ENCODE peak calls at places on chromosome 19, in six cellular contexts. Q is pancreas, D is brain microvascular endothelial cell, P is fibroblast of lung, X is nephron progenitor cell, N is sigmoid colon. T is an unnamed sample.

GRCh38 chr19:57280913-57281425 is 684 bp downstream of the ZNF460 start:
- DNase-seq in Q (peak; percentile 22), D (no peak), P (peak; percentile 9), X (no peak), N (no peak), T (no peak)

GRCh38 chr19:45780448-45781281 is 1.6 kb downstream of the DMPK start:
- DNase-seq in Q (peak; percentile 57), D (no peak), P (no peak), X (no peak), N (peak; percentile 71), T (no peak)

GRCh38 chr19:43625918-43626579 is 6.6 kb upstream of the ZNF428 start:
- DNase-seq in Q (peak; percentile 29), D (no peak), P (peak; percentile 19), X (no peak), N (no peak), T (no peak)

GRCh38 chr19:56671613-56671994 is at the start of gene ZNF835:
- DNase-seq in Q (peak; percentile 83), D (peak; percentile 40), P (peak; percentile 70), X (no peak), N (peak; percentile 96), T (no peak)

GRCh38 chr19:6198896-6199239 is 63.4 kb downstream of the ACSBG2 start:
- DNase-seq in Q (no peak), D (no peak), P (no peak), X (no peak), N (no peak), T (no peak)

GRCh38 chr19:35716985-35717664 is 678 bp upstream of the KMT2B start:
- DNase-seq in Q (peak; percentile 96), D (peak; percentile 91), P (peak; percentile 94), X (peak; percentile 91), N (peak; percentile 98), T (peak; percentile 77)

GRCh38 chr19:17202249-17202648 is 12.9 kb upstream of the USE1 start:
- DNase-seq in Q (no peak), D (no peak), P (no peak), X (no peak), N (no peak), T (no peak)

GRCh38 chr19:21947775-21948174 is 63.0 kb downstream of the ZNF208 start:
- DNase-seq in Q (no peak), D (no peak), P (peak; percentile 14), X (no peak), N (no peak), T (no peak)

GRCh38 chr19:8110931-8111330 is 38.5 kb downstream of the FBN3 start:
- DNase-seq in Q (no peak), D (no peak), P (no peak), X (no peak), N (no peak), T (no peak)

GRCh38 chr19:32550666-32551065 is 30.3 kb upstream of the PDCD5 start:
- DNase-seq in Q (no peak), D (no peak), P (no peak), X (no peak), N (no peak), T (no peak)

GRCh38 chr19:20153281-20153680 is 13.7 kb upstream of the ZNF486 start:
- DNase-seq in Q (no peak), D (no peak), P (no peak), X (no peak), N (no peak), T (no peak)

GRCh38 chr19:280541-281007 is 10.6 kb downstream of the PLPP2 start:
- DNase-seq in Q (no peak), D (no peak), P (no peak), X (no peak), N (no peak), T (no peak)

GRCh38 chr19:58519087-58519354 is 589 bp downstream of the ZBTB45 start:
- DNase-seq in Q (peak; percentile 60), D (peak; percentile 65), P (peak; percentile 79), X (peak; percentile 74), N (peak; percentile 84), T (peak; percentile 81)

GRCh38 chr19:15831626-15832025 is 16.2 kb upstream of the OR10H1 start:
- DNase-seq in Q (no peak), D (no peak), P (no peak), X (no peak), N (no peak), T (no peak)

GRCh38 chr19:7781157-7781556 is 18.1 kb downstream of the CLEC4M start:
- DNase-seq in Q (no peak), D (no peak), P (no peak), X (no peak), N (no peak), T (no peak)

GRCh38 chr19:53947624-53948023 is 15.1 kb upstream of the CACNG8 start:
- DNase-seq in Q (no peak), D (no peak), P (no peak), X (no peak), N (no peak), T (no peak)

DNA sequence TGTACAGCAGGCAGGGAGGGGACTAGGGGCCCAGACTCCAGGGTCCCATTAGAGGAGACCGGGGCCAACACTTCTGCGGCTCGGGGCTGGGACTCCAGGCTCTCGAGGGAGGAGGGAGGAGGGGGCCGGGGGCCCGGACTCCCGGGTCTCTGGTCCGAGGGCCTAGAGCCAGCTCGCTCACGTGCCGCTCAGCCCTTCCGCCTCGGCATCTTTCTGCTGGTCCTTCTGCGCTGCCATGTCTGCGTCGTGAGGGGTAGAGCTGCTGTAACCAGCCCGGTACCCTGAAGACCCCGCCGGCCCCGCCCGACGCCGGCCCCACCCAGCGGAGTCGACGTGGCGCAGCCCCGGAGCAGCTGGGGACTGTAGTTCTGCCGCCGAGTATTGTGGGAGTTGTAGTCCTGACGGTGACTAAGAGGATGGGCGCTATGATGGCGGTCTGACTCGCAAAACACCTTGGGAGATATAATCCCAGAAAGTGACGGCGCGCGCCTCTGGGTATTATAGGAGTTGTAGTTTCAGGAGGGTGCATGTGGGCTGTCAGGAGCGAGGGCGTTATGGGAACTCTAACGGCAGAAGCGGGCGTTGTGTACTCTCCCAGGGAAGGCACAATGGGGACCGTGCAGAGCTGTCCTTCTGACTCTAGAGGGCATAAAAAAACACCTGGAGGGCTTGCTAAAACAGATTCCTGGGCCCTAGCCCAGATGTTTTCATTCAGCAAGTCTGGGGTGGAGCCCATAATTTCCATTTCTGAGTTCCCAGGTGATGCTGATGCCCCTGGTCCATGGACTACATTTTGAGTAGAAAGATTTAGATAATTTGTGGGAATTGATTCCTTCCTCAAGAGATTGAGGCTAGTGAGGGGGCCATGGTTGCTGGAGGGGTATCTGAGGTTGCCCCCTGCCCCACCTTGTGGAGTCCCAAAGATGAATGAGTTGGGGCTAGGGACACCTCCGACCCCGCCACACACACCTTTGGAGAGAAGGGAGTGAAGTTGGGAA is at the start of gene RABAC1:
- DNase-seq in Q (peak; percentile 88), D (peak; percentile 89), P (peak; percentile 89), X (peak; percentile 91), N (peak; percentile 94), T (peak; percentile 80)
- TF ChIP-seq CTCF in Q (no peak), D (peak; percentile 41), P (no peak), X (no peak), N (no peak), T (no peak)

GRCh38 chr19:13847900-13848677 is 28.8 kb upstream of the NANOS3 start:
- DNase-seq in Q (no peak), D (no peak), P (no peak), X (no peak), N (no peak), T (no peak)
- TF ChIP-seq CTCF in Q (no peak), D (peak; percentile 21), P (no peak), X (no peak), N (no peak), T (peak; percentile 1)

DNA sequence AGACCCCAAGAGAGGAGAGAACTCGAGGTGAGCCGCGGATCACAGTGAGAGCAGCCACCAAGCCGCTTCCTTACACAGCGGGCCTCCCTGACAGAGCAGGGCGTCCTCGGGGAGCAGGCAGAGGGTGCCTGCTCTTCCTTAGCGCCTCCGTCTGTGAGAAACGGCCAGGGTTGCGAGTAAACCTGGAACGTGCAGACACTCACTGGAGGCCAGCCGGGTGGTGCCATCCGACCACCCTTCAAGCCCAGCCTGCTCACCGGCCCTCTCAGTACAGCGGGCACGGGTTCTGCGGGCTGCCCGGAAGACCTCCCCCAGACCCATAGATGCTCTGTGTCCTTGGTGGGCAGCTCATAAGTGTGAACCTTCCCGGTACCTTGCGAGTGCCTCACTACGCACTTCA is 9.7 kb downstream of the DOT1L start:
- DNase-seq in Q (no peak), D (no peak), P (no peak), X (no peak), N (no peak), T (no peak)
- TF ChIP-seq CTCF in Q (no peak), D (no peak), P (no peak), X (no peak), N (no peak), T (no peak)

GRCh38 chr19:49690656-49691242 is at the start of gene CPT1C:
- DNase-seq in Q (peak; percentile 76), D (peak; percentile 70), P (peak; percentile 73), X (peak; percentile 87), N (peak; percentile 93), T (peak; percentile 62)

GRCh38 chr19:49691243-49692101 is 556 bp downstream of the CPT1C start:
- DNase-seq in Q (no peak), D (peak; percentile 61), P (peak; percentile 73), X (peak; percentile 86), N (no peak), T (peak; percentile 75)

GRCh38 chr19:49688531-49689132 is 762 bp upstream of the ADM5 start:
- DNase-seq in Q (no peak), D (no peak), P (no peak), X (no peak), N (no peak), T (no peak)

GRCh38 chr19:49689133-49690072 is at the start of gene ADM5:
- DNase-seq in Q (peak; percentile 70), D (no peak), P (no peak), X (peak; percentile 61), N (no peak), T (no peak)

DNA sequence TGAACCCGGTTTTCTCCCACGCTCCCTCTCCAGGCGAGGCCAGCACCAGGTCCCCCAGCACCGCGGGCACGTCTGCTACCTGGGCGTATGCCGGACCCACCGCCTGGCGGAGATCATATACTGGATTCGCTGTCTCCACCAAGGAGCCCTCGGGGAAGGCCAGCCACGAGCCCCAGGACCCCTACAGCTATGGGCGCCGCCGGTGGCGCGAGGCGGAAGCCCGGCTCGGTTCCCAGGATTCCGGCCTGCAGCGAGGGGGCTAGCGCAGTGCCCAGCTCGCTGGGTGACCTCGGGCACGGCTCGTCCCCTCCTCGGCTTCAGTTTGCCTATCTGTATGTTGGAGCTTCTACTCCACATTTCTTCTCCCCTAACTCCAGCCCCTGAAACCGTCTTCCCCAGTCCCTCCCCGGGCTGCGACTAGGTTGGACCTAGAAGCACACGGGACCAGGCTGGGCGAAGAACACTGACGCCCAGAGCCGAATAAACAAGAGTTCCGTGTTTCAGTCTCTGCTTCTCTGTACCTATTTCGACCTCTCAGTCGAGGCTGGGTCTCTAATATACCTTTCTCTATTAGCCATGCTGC is 752 bp upstream of the CPT1C start:
- DNase-seq in Q (no peak), D (no peak), P (no peak), X (peak; percentile 35), N (no peak), T (no peak)
- TF ChIP-seq CTCF in Q (no peak), D (no peak), P (no peak), X (no peak), N (no peak), T (peak; percentile 4)

GRCh38 chr19:1311543-1312091 is 25.9 kb downstream of the EFNA2 start:
- DNase-seq in Q (no peak), D (no peak), P (no peak), X (no peak), N (no peak), T (no peak)
- TF ChIP-seq CTCF in Q (no peak), D (no peak), P (no peak), X (no peak), N (no peak), T (no peak)